ENCODE peak calls at places on chromosomes 5 and 9, in five cellular contexts. One of them, this sample, is unnamed.
A peak's percentile ranks its signal among the peaks of the same experiment; 100 is the strongest.

GRCh38 chr9:114167591-114168091 is 12.3 kb downstream of the COL27A1 start:
- DNase-seq in HTR-8/SVneo: no peak
- DNase-seq in NCI-H774: no peak
- DNase-seq in NCI-H2081: no peak
- DNase-seq in NCI-H1105: no peak
- DNase-seq in this sample: no peak

GRCh38 chr9:87546704-87547103 is 49.0 kb downstream of the DAPK1 start:
- DNase-seq in HTR-8/SVneo: no peak
- DNase-seq in NCI-H774: no peak
- DNase-seq in NCI-H2081: no peak
- DNase-seq in NCI-H1105: no peak
- DNase-seq in this sample: no peak

GRCh38 chr5:137389042-137389441 is 110.1 kb downstream of the SPOCK1 start:
- DNase-seq in NCI-H1105: no peak
- DNase-seq in NCI-H774: no peak
- DNase-seq in HTR-8/SVneo: no peak
- DNase-seq in NCI-H2081: no peak
- DNase-seq in this sample: no peak

GRCh38 chr9:109889456-109889855 is 109.5 kb downstream of the PALM2AKAP2 start:
- DNase-seq in HTR-8/SVneo: no peak
- DNase-seq in NCI-H2081: no peak
- DNase-seq in NCI-H774: no peak
- DNase-seq in NCI-H1105: no peak
- DNase-seq in this sample: no peak

GRCh38 chr5:80152778-80153177 is 103.1 kb downstream of the SERINC5 start:
- DNase-seq in NCI-H1105: no peak
- DNase-seq in HTR-8/SVneo: no peak
- DNase-seq in NCI-H774: no peak
- DNase-seq in NCI-H2081: no peak
- DNase-seq in this sample: no peak

GRCh38 chr9:110040788-110041187 is 167.2 kb downstream of the C9orf152 start:
- DNase-seq in NCI-H2081: no peak
- DNase-seq in HTR-8/SVneo: no peak
- DNase-seq in NCI-H774: no peak
- DNase-seq in NCI-H1105: no peak
- DNase-seq in this sample: no peak

GRCh38 chr9:74035786-74036185 is 461.3 kb upstream of the RORB start:
- DNase-seq in NCI-H1105: peak; percentile 32
- DNase-seq in HTR-8/SVneo: no peak
- DNase-seq in NCI-H2081: no peak
- DNase-seq in NCI-H774: no peak
- DNase-seq in this sample: no peak

GRCh38 chr9:110912701-110913291 is 125.5 kb downstream of the LPAR1 start:
- DNase-seq in NCI-H2081: no peak
- DNase-seq in HTR-8/SVneo: no peak
- DNase-seq in NCI-H774: no peak
- DNase-seq in NCI-H1105: no peak
- DNase-seq in this sample: no peak

GRCh38 chr9:71816782-71817549 is 48.7 kb upstream of the CEMIP2 start:
- DNase-seq in NCI-H774: no peak
- DNase-seq in NCI-H2081: no peak
- DNase-seq in HTR-8/SVneo: no peak
- DNase-seq in NCI-H1105: peak; percentile 32
- DNase-seq in this sample: no peak

GRCh38 chr5:16713386-16713928 is 96.7 kb upstream of the RETREG1 start:
- DNase-seq in NCI-H1105: no peak
- DNase-seq in HTR-8/SVneo: no peak
- DNase-seq in NCI-H2081: peak; percentile 92
- DNase-seq in NCI-H774: peak; percentile 71
- DNase-seq in this sample: no peak

GRCh38 chr5:67677422-67677970 is 480.9 kb upstream of the CD180 start:
- DNase-seq in NCI-H2081: no peak
- DNase-seq in HTR-8/SVneo: no peak
- DNase-seq in NCI-H1105: no peak
- DNase-seq in NCI-H774: no peak
- DNase-seq in this sample: peak; percentile 91

GRCh38 chr5:96855041-96855872 is 21.0 kb upstream of the ERAP2 start:
- DNase-seq in NCI-H774: no peak
- DNase-seq in HTR-8/SVneo: no peak
- DNase-seq in NCI-H2081: no peak
- DNase-seq in NCI-H1105: no peak
- DNase-seq in this sample: no peak

GRCh38 chr5:89827960-89828359 is 581.6 kb downstream of the CETN3 start:
- DNase-seq in NCI-H2081: no peak
- DNase-seq in HTR-8/SVneo: no peak
- DNase-seq in NCI-H774: no peak
- DNase-seq in NCI-H1105: no peak
- DNase-seq in this sample: no peak

This sample was measured in cerebellar nuclear complex.